ENCODE peak calls at places on chromosomes 16 and 17, in nine cellular contexts. W is cardiac muscle cell, C is tibial nerve, V is astrocyte of the spinal cord, S is WTC11, H is lower leg skin, U is thoracic aorta, J is AG10803, K is stomach. A is an unnamed sample.

GRCh38 chr17:68656666-68657065 is 55.5 kb upstream of the FAM20A start:
- DNase-seq in W (no peak), C (no peak), V (no peak), S (no peak), H (no peak), U (no peak), J (no peak), K (no peak), A (no peak)

GRCh38 chr17:75652934-75653549 is 13.9 kb downstream of the RECQL5 start:
- DNase-seq in W (peak; percentile 36), C (no peak), V (peak; percentile 16), S (peak; percentile 76), H (no peak), U (no peak), J (no peak), K (no peak), A (no peak)

GRCh38 chr17:75681289-75681688 is 14.2 kb downstream of the SAP30BP start:
- DNase-seq in W (peak; percentile 12), C (no peak), V (peak; percentile 60), S (no peak), H (no peak), U (no peak), J (peak; percentile 52), K (no peak), A (no peak)

GRCh38 chr16:53620476-53620875 is 83.2 kb downstream of the RPGRIP1L start:
- DNase-seq in W (no peak), C (no peak), V (no peak), S (no peak), H (no peak), U (no peak), J (no peak), K (no peak), A (no peak)

GRCh38 chr16:72474511-72475123 is 302.7 kb upstream of the PMFBP1 start:
- DNase-seq in W (peak; percentile 80), C (no peak), V (peak; percentile 95), S (no peak), H (no peak), U (no peak), J (peak; percentile 91), K (no peak), A (no peak)

GRCh38 chr17:60887607-60888028 is 210.0 kb downstream of the BCAS3 start:
- DNase-seq in W (no peak), C (no peak), V (no peak), S (no peak), H (no peak), U (no peak), J (no peak), K (no peak), A (no peak)

GRCh38 chr16:70685938-70686375 is at the start of gene MTSS2:
- DNase-seq in W (peak; percentile 91), C (peak; percentile 72), V (peak; percentile 91), S (peak; percentile 82), H (peak; percentile 96), U (peak; percentile 55), J (peak; percentile 89), K (peak; percentile 83), A (peak; percentile 89)

GRCh38 chr16:54204756-54205155 is 81.8 kb downstream of the IRX3 start:
- DNase-seq in W (no peak), C (no peak), V (no peak), S (no peak), H (peak; percentile 74), U (no peak), J (no peak), K (peak; percentile 39), A (no peak)

GRCh38 chr16:85334718-85335583 is 222.7 kb upstream of the CIBAR2 start:
- DNase-seq in W (peak; percentile 49), C (no peak), V (no peak), S (peak; percentile 59), H (no peak), U (no peak), J (no peak), K (peak; percentile 91), A (no peak)

GRCh38 chr17:47200325-47200663 is 8.9 kb upstream of the MYL4 start:
- DNase-seq in W (no peak), C (no peak), V (no peak), S (no peak), H (no peak), U (no peak), J (no peak), K (no peak), A (no peak)

GRCh38 chr17:19262650-19263620 is 25.8 kb downstream of the EPN2 start:
- DNase-seq in W (peak; percentile 49), C (no peak), V (peak; percentile 56), S (no peak), H (no peak), U (no peak), J (peak; percentile 54), K (no peak), A (no peak)

GRCh38 chr16:88503374-88503770 is 50.3 kb downstream of the ZFPM1 start:
- DNase-seq in W (peak; percentile 51), C (no peak), V (no peak), S (no peak), H (no peak), U (no peak), J (no peak), K (peak; percentile 68), A (no peak)

GRCh38 chr16:54655171-54655590 is 275.5 kb upstream of the IRX5 start:
- DNase-seq in W (peak; percentile 75), C (peak; percentile 10), V (peak; percentile 51), S (peak; percentile 20), H (no peak), U (no peak), J (peak; percentile 22), K (peak; percentile 83), A (peak; percentile 26)

GRCh38 chr17:31085563-31085962 is 9.2 kb upstream of the NF1 start:
- DNase-seq in W (peak; percentile 83), C (no peak), V (peak; percentile 49), S (no peak), H (no peak), U (no peak), J (peak; percentile 79), K (no peak), A (no peak)

GRCh38 chr17:44798352-44798751 is 31.7 kb downstream of the GJC1 start:
- DNase-seq in W (no peak), C (no peak), V (no peak), S (no peak), H (no peak), U (no peak), J (no peak), K (no peak), A (no peak)

GRCh38 chr17:36532435-36532975 is 2.2 kb downstream of the MYO19 start:
- DNase-seq in W (no peak), C (no peak), V (no peak), S (no peak), H (no peak), U (no peak), J (no peak), K (no peak), A (no peak)

GRCh38 chr17:36534117-36534880 is at the start of gene MYO19:
- DNase-seq in W (peak; percentile 66), C (peak; percentile 38), V (peak; percentile 50), S (peak; percentile 75), H (peak; percentile 95), U (no peak), J (peak; percentile 43), K (peak; percentile 72), A (peak; percentile 69)

GRCh38 chr17:36529121-36529520 is 5.5 kb downstream of the MYO19 start:
- DNase-seq in W (peak; percentile 16), C (no peak), V (peak; percentile 22), S (no peak), H (no peak), U (no peak), J (peak; percentile 44), K (no peak), A (no peak)

GRCh38 chr17:36535669-36536081 is 888 bp downstream of the PIGW start:
- DNase-seq in W (no peak), C (no peak), V (no peak), S (no peak), H (no peak), U (no peak), J (no peak), K (no peak), A (no peak)

GRCh38 chr17:36534881-36535668 is at the start of gene PIGW:
- DNase-seq in W (peak; percentile 93), C (peak; percentile 70), V (peak; percentile 92), S (peak; percentile 91), H (peak; percentile 96), U (peak; percentile 51), J (peak; percentile 87), K (peak; percentile 89), A (peak; percentile 87)
- TF ChIP-seq CTCF in W (peak; percentile 6), C (no peak), V (no peak), S (no peak), H (no peak), U (no peak), J (no peak), K (no peak), A (no peak)

GRCh38 chr16:24253192-24253591 is 2.9 kb upstream of the CACNG3 start:
- DNase-seq in W (peak; percentile 48), C (no peak), V (peak; percentile 15), S (peak; percentile 58), H (no peak), U (no peak), J (peak; percentile 24), K (no peak), A (peak; percentile 38)
- TF ChIP-seq CTCF in W (peak; percentile 64), C (peak; percentile 43), V (peak; percentile 47), S (peak; percentile 79), H (no peak), U (peak; percentile 19), J (peak; percentile 49), K (peak; percentile 48), A (peak; percentile 79)

DNA sequence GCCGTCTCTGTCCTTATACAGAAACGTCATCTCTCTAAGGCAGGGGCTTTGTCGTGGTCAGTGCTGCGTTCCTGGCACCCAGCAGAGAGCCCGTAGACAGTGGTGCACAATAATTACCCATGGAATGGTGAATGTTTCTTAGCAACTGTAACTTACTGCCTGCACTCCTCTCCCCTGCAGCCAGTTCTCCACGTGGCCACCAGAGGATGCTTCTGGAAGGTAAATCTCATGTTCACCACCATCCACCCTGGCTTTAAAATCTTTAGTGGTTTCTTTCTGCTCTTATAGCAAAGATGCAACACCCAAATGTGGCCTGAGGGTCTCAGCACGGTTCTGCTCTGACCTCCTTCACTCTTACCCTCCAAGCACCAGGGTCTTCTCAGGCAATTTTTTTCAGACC is 150.8 kb downstream of the GRIN2A start:
- DNase-seq in W (no peak), C (no peak), V (peak; percentile 2), S (no peak), H (no peak), U (no peak), J (peak; percentile 13), K (no peak), A (no peak)
- TF ChIP-seq CTCF in W (no peak), C (no peak), V (peak; percentile 63), S (no peak), H (no peak), U (peak; percentile 50), J (peak; percentile 69), K (peak; percentile 21), A (no peak)

GRCh38 chr17:45828171-45829133 is 16.2 kb upstream of the SPPL2C start:
- DNase-seq in W (no peak), C (no peak), V (no peak), S (no peak), H (no peak), U (no peak), J (no peak), K (no peak), A (no peak)
- TF ChIP-seq CTCF in W (no peak), C (no peak), V (no peak), S (no peak), H (no peak), U (no peak), J (no peak), K (no peak), A (no peak)

GRCh38 chr17:14300628-14301278 is at the start of gene HS3ST3B1:
- DNase-seq in W (peak; percentile 100), C (peak; percentile 95), V (peak; percentile 100), S (peak; percentile 100), H (peak; percentile 100), U (peak; percentile 90), J (peak; percentile 100), K (peak; percentile 97), A (peak; percentile 99)
- TF ChIP-seq CTCF in W (peak; percentile 6), C (no peak), V (no peak), S (no peak), H (peak; percentile 33), U (no peak), J (peak; percentile 16), K (no peak), A (no peak)

A was measured in mesothelial cell of epicardium.